ENCODE peak calls at places on chromosomes 4 and X, in five cellular contexts. U, I, B, F and R are unnamed samples.

GRCh38 chrX:148582353-148582752 is 81.9 kb downstream of the AFF2 start:
- DNase-seq in F (no peak), I (no peak), B (no peak), U (no peak), R (no peak)

GRCh38 chrX:12002876-12003275 is 135.4 kb upstream of the FRMPD4 start:
- DNase-seq in B (no peak), F (no peak), U (no peak), I (no peak), R (no peak)

GRCh38 chr4:47551682-47552081 is 66.6 kb downstream of the ATP10D start:
- DNase-seq in F (no peak), I (no peak), U (no peak), B (no peak), R (no peak)

GRCh38 chr4:1512081-1512737 is 106.0 kb upstream of the NKX1-1 start:
- DNase-seq in I (no peak), B (no peak), F (no peak), U (no peak), R (no peak)

GRCh38 chr4:119543794-119544193 is 84.8 kb downstream of the PDE5A start:
- DNase-seq in B (no peak), I (no peak), F (no peak), U (no peak), R (no peak)

GRCh38 chr4:24559032-24559821 is 25.1 kb downstream of the DHX15 start:
- DNase-seq in U (no peak), I (no peak), F (no peak), B (no peak), R (no peak)

GRCh38 chr4:151197258-151197657 is 79.7 kb upstream of the PRSS48 start:
- DNase-seq in B (no peak), U (no peak), I (no peak), F (no peak), R (no peak)

GRCh38 chr4:95268819-95269565 is 279.8 kb downstream of the UNC5C start:
- DNase-seq in B (no peak), U (no peak), I (no peak), F (no peak), R (no peak)

GRCh38 chr4:1247811-1248261 is 1.1 kb downstream of the CTBP1 start:
- DNase-seq in B (no peak), U (no peak), F (no peak), I (no peak), R (peak; percentile 15)

GRCh38 chrX:129781134-129782014 is 1.6 kb downstream of the SASH3 start:
- DNase-seq in U (no peak), F (peak; percentile 75), B (peak; percentile 46), I (peak; percentile 85), R (no peak)

GRCh38 chr4:109574443-109574850 is 14.4 kb downstream of the MCUB start:
- DNase-seq in U (no peak), F (no peak), I (peak; percentile 51), B (no peak), R (no peak)

GRCh38 chrX:7112071-7112470 is 35.4 kb upstream of the STS start:
- DNase-seq in B (no peak), U (no peak), F (no peak), I (no peak), R (no peak)

GRCh38 chr4:123937612-123938011 is 541.0 kb downstream of the SPRY1 start:
- DNase-seq in F (no peak), I (no peak), B (no peak), U (no peak), R (no peak)

GRCh38 chr4:158065176-158065575 is 107.6 kb downstream of the GASK1B start:
- DNase-seq in I (no peak), U (no peak), B (no peak), F (no peak), R (no peak)

GRCh38 chrX:146707781-146708180 is 101.8 kb upstream of the CXorf51B start:
- DNase-seq in U (no peak), F (no peak), B (no peak), I (no peak), R (no peak)
- H3K9me3 ChIP-seq in U (no peaks in the 10 kb centered on the region), F (no peaks in the 10 kb centered on the region), B (no peaks in the 10 kb centered on the region), I (no peaks in the 10 kb centered on the region), R (no peaks in the 10 kb centered on the region)

DNA sequence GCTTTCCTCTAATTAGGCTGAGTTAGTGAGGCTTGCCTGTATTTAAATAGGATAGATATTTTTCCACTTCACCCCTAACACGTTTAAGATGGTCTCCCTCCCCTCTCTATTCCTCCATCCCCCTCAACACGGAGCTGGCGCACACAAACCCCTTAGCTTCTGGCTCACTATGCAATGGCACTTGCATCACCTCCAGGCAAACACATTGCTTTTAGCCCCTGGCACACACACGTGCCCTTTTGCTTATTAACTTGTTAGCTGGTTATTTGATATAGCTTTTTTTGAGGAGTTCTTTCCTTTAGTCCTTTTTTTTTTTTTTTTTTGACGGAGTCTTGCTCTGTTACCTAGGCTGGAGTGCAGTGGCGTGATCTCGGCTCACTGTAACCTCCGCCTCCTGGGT is 94.3 kb downstream of the HDAC8 start:
- DNase-seq in B (no peak), F (no peak), U (no peak), I (no peak), R (no peak)
- H3K9me3 ChIP-seq in B (no peaks in the 10 kb centered on the region), F (no peaks in the 10 kb centered on the region), U (no peaks in the 10 kb centered on the region), I (no peaks in the 10 kb centered on the region), R (no peaks in the 10 kb centered on the region)

GRCh38 chr4:116016201-116016600 is 902.8 kb upstream of the NDST4 start:
- DNase-seq in B (no peak), F (no peak), I (no peak), U (no peak), R (peak; percentile 27)
- H3K9me3 ChIP-seq in B (peaks cover 5% of the 10 kb centered on the region), F (no peaks in the 10 kb centered on the region), I (peaks cover 26% of the 10 kb centered on the region), U (peaks cover 24% of the 10 kb centered on the region), R (no peaks in the 10 kb centered on the region)

GRCh38 chrX:154449618-154450017 is 5.7 kb downstream of the FAM50A start:
- DNase-seq in B (no peak), F (no peak), U (no peak), I (no peak), R (no peak)
- H3K9me3 ChIP-seq in B (no peaks in the 10 kb centered on the region), F (no peaks in the 10 kb centered on the region), U (no peaks in the 10 kb centered on the region), I (no peaks in the 10 kb centered on the region), R (no peaks in the 10 kb centered on the region)

DNA sequence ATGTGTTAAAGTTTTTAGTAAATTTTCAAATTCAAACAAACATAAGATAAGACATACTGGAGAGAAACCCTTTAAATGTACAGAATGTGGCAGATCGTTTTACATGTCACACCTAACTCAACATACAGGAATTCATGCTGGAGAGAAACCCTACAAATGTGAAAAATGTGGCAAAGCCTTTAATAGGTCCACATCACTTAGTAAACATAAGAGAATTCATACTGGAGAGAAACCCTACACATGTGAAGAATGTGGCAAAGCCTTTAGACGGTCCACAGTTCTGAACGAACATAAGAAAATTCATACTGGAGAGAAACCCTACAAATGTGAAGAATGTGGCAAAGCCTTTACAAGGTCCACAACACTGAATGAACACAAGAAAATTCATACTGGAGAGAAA is 32.8 kb downstream of the ZNF595 start:
- DNase-seq in F (no peak), B (no peak), U (no peak), I (no peak), R (no peak)
- H3K9me3 ChIP-seq in F (peaks cover 26% of the 10 kb centered on the region), B (peaks cover 52% of the 10 kb centered on the region), U (peaks cover 59% of the 10 kb centered on the region), I (peaks cover 71% of the 10 kb centered on the region), R (peaks cover 11% of the 10 kb centered on the region)

GRCh38 chrX:131816551-131817136 is 206.5 kb upstream of the STK26 start:
- DNase-seq in I (peak; percentile 87), U (peak; percentile 59), F (peak; percentile 75), B (peak; percentile 90), R (peak; percentile 7)
- H3K9me3 ChIP-seq in I (no peaks in the 10 kb centered on the region), U (no peaks in the 10 kb centered on the region), F (no peaks in the 10 kb centered on the region), B (no peaks in the 10 kb centered on the region), R (no peaks in the 10 kb centered on the region)

GRCh38 chr4:21139327-21139726 is 439.1 kb downstream of the PACRGL start:
- DNase-seq in I (no peak), F (no peak), U (no peak), B (no peak), R (no peak)
- H3K9me3 ChIP-seq in I (no peaks in the 10 kb centered on the region), F (no peaks in the 10 kb centered on the region), U (no peaks in the 10 kb centered on the region), B (no peaks in the 10 kb centered on the region), R (no peaks in the 10 kb centered on the region)

GRCh38 chr4:8322794-8323704 is 53.5 kb downstream of the HTRA3 start:
- DNase-seq in F (peak; percentile 4), B (no peak), U (peak; percentile 3), I (no peak), R (no peak)

GRCh38 chr4:8320386-8320750 is 50.8 kb downstream of the HTRA3 start:
- DNase-seq in I (no peak), B (no peak), F (peak; percentile 11), U (peak; percentile 33), R (no peak)

GRCh38 chr4:8319061-8319460 is 49.5 kb downstream of the HTRA3 start:
- DNase-seq in I (no peak), B (no peak), F (no peak), U (peak; percentile 5), R (no peak)

GRCh38 chr4:8319731-8320385 is 50.3 kb downstream of the HTRA3 start:
- DNase-seq in U (peak; percentile 1), I (no peak), B (no peak), F (peak; percentile 20), R (peak; percentile 61)

GRCh38 chr4:8321220-8321619 is 51.7 kb downstream of the HTRA3 start:
- DNase-seq in B (no peak), F (no peak), I (no peak), U (no peak), R (no peak)
- H3K9me3 ChIP-seq in B (no peaks in the 10 kb centered on the region), F (no peaks in the 10 kb centered on the region), I (no peaks in the 10 kb centered on the region), U (peaks cover 4% of the 10 kb centered on the region), R (no peaks in the 10 kb centered on the region)